ENCODE peak calls at places on chromosome X, in six cellular contexts. R is SJSA1, J is GM06990, M is aorta, E is left lung, O is Karpas-422. Q is an unnamed sample.

GRCh38 chrX:128754130-128754529 is 701.9 kb upstream of the ACTRT1 start:
- DNase-seq in R (no peak), J (no peak), M (no peak), E (no peak), O (no peak), Q (peak)

GRCh38 chrX:69229436-69229835 is 64.2 kb upstream of the PJA1 start:
- DNase-seq in R (no peak), J (no peak), M (no peak), E (no peak), O (no peak), Q (no peak)

GRCh38 chrX:80578518-80579105 is 158.4 kb downstream of the TENT5D start:
- DNase-seq in R (no peak), J (no peak), M (no peak), E (no peak), O (peak), Q (peak)

GRCh38 chrX:134538316-134538715 is 78.4 kb downstream of the HPRT1 start:
- DNase-seq in R (no peak), J (no peak), M (no peak), E (no peak), O (no peak), Q (no peak)

GRCh38 chrX:1903380-1903935 is 288.6 kb downstream of the ASMT start:
- DNase-seq in R (peak), J (no peak), M (no peak), E (no peak), O (no peak), Q (no peak)

GRCh38 chrX:68175569-68175968 is 257.7 kb downstream of the OPHN1 start:
- DNase-seq in R (peak), J (no peak), M (no peak), E (no peak), O (no peak), Q (no peak)

GRCh38 chrX:23980063-23980462 is 46.9 kb downstream of the KLHL15 start:
- DNase-seq in R (no peak), J (no peak), M (no peak), E (no peak), O (no peak), Q (no peak)

GRCh38 chrX:10482262-10482661 is 138.1 kb downstream of the MID1 start:
- DNase-seq in R (no peak), J (no peak), M (no peak), E (no peak), O (no peak), Q (no peak)

GRCh38 chrX:39721570-39722279 is 376.0 kb downstream of the BCOR start:
- DNase-seq in R (no peak), J (no peak), M (no peak), E (no peak), O (no peak), Q (no peak)

GRCh38 chrX:134692233-134692632 is 34.0 kb upstream of the PLAC1 start:
- DNase-seq in R (no peak), J (no peak), M (peak), E (no peak), O (no peak), Q (no peak)

GRCh38 chrX:23364416-23364815 is 29.8 kb downstream of the PTCHD1 start:
- DNase-seq in R (no peak), J (no peak), M (no peak), E (no peak), O (no peak), Q (no peak)

GRCh38 chrX:15816886-15817285 is 26.6 kb downstream of the ZRSR2 start:
- DNase-seq in R (peak), J (no peak), M (no peak), E (no peak), O (no peak), Q (peak)

GRCh38 chrX:71224969-71225368 is 1.9 kb downstream of the GJB1 start:
- DNase-seq in R (no peak), J (no peak), M (no peak), E (no peak), O (no peak), Q (no peak)

GRCh38 chrX:37423864-37424569 is 74.9 kb downstream of the PRRG1 start:
- DNase-seq in R (no peak), J (no peak), M (no peak), E (no peak), O (no peak), Q (peak)

GRCh38 chrX:87805829-87806490 is 288.4 kb downstream of the KLHL4 start:
- DNase-seq in R (no peak), J (no peak), M (no peak), E (no peak), O (no peak), Q (peak)

GRCh38 chrX:116435597-116435996 is 809 bp upstream of the SLC6A14 start:
- DNase-seq in R (no peak), J (no peak), M (no peak), E (no peak), O (no peak), Q (no peak)

GRCh38 chrX:79369871-79370270 is 2.7 kb upstream of the ITM2A start:
- DNase-seq in R (no peak), J (no peak), M (no peak), E (no peak), O (no peak), Q (no peak)
- H3K4me3 ChIP-seq in R (no peak), J (no peak), M (no peak), E (no peak), O (no peak), Q (no peak)

DNA sequence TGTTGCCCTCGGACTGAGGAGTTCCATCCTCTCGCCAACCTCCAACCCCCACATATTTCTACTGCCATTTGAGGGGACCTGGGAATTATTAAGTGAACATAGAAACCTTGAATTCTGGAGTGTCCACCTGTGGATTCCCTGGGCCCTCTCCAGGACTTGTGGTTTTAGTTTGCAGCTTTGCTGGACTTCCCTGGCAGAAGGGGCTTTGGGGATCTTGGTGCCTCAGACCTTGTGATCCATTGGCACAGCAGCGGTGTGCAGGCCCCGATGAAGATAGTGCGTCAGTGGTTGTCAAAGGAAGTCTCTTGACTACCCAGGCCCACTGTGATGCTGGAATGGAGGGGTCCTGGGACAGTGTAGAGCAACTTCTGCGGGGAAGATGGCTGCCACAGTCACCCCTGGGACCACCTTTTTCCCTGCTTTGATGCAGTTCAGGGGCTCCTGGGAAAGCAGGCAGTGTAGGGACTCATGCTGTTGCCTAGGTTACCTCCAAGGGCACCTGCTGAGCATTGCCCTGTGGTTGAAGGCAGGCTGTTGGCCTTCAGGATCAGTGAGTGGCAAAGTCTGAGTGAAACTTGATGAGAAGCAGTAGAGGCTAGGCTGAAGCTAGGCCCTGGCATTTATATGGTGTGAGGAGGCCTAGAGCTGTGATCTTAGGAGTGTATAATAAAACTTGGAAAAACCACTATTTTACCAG is 2.1 kb downstream of the SLC16A2 start:
- DNase-seq in R (no peak), J (no peak), M (no peak), E (no peak), O (no peak), Q (no peak)
- H3K4me3 ChIP-seq in R (no peak), J (no peak), M (no peak), E (no peak), O (no peak), Q (no peak)

GRCh38 chrX:110082156-110082555 is 79.2 kb downstream of the TMEM164 start:
- DNase-seq in R (peak), J (no peak), M (no peak), E (no peak), O (no peak), Q (no peak)

GRCh38 chrX:110087485-110088356 is 84.8 kb downstream of the TMEM164 start:
- DNase-seq in R (peak), J (no peak), M (no peak), E (peak), O (no peak), Q (peak)

GRCh38 chrX:110086162-110086915 is 83.4 kb downstream of the TMEM164 start:
- DNase-seq in R (peak), J (no peak), M (no peak), E (no peak), O (no peak), Q (no peak)

GRCh38 chrX:110089656-110090404 is 86.9 kb downstream of the TMEM164 start:
- DNase-seq in R (no peak), J (no peak), M (no peak), E (no peak), O (peak), Q (no peak)

DNA sequence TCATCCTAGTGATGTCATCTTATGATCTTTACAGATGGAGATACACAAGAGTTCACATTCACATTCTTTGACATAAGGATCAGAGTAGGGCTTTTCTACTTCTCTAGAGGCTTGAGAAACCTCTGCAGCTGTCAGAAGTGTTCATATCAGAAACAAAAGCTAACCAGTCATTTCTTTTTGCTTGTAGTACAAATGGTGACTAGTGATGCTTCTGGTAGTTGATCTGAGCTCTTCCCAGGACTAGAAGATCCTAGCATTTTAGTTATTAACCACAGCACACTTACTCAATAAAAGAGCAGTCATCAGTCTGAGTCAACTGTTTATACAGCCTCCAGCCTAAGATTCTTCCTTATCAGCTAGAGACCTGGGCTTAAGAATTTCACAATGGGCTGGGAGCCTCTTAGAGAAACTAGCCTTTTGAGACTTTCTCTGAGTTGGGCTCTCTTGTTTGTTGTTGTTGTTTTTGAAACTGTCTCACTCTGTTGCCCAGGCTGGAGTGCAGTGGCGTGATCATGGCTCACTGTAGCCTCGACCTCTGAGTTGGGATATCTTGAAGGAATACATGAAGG is 84.1 kb downstream of the TMEM164 start:
- DNase-seq in R (peak), J (no peak), M (no peak), E (no peak), O (no peak), Q (peak)
- H3K4me3 ChIP-seq in R (no peak), J (no peak), M (no peak), E (no peak), O (no peak), Q (no peak)

GRCh38 chrX:101932249-101932570 is 383 bp upstream of the ZMAT1 start:
- DNase-seq in R (no peak), J (no peak), M (no peak), E (no peak), O (no peak), Q (no peak)
- H3K4me3 ChIP-seq in R (no peak), J (peak), M (no peak), E (no peak), O (no peak), Q (no peak)

GRCh38 chrX:154458954-154459829 is 1.1 kb downstream of the PLXNA3 start:
- DNase-seq in R (no peak), J (no peak), M (peak), E (no peak), O (no peak), Q (peak)
- H3K4me3 ChIP-seq in R (no peak), J (peak), M (peak), E (peak), O (peak), Q (peak)

GRCh38 chrX:130174051-130174704 is 2.4 kb downstream of the RAB33A start:
- DNase-seq in R (peak), J (no peak), M (peak), E (no peak), O (no peak), Q (no peak)

GRCh38 chrX:130171446-130172126 is at the start of gene RAB33A:
- DNase-seq in R (no peak), J (peak), M (peak), E (no peak), O (peak), Q (no peak)

GRCh38 chrX:130172127-130172834 is 519 bp downstream of the RAB33A start:
- DNase-seq in R (no peak), J (no peak), M (no peak), E (no peak), O (no peak), Q (no peak)

GRCh38 chrX:130174937-130175336 is 3.2 kb downstream of the RAB33A start:
- DNase-seq in R (no peak), J (no peak), M (no peak), E (no peak), O (no peak), Q (no peak)

DNA sequence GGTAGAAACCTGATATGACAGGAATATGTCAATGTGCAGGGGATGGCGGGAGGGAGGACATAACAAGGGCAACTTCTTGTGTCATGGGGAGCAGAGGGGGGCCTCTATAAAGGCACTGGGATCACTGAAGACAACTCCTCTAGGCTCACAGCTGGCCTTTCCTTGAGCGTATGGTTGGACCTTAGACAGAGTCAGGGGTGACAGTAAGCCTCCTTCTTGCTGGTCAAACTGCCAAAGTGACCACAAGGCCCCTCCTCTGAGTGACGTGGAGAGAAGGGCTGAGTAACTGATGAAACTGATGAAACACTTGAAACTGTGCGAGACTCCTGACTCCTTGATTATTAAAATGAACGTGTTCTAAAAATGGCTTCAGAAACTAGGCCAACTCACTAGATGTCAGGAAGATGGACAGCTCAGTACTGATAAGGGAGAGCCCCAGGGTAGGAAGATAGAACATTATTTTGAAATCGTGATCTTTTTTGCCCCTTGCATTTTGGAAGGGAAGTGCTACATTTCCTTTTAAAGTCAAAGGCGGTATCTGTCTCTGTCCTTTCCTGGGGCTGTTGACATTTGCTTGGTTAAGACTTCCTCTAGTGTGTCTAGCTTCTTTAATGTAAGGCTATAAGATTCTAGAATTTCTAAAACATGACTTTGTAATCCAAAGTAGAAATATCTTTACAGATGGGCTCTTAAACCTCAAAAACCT is 1.6 kb downstream of the RAB33A start:
- DNase-seq in R (peak), J (no peak), M (peak), E (peak), O (no peak), Q (no peak)
- H3K4me3 ChIP-seq in R (no peak), J (peak), M (no peak), E (no peak), O (peak), Q (no peak)

GRCh38 chrX:13029831-13030771 is 14.3 kb downstream of the FAM9C start:
- DNase-seq in R (peak), J (no peak), M (no peak), E (no peak), O (peak), Q (peak)

GRCh38 chrX:13028871-13029336 is 15.5 kb downstream of the FAM9C start:
- DNase-seq in R (no peak), J (no peak), M (no peak), E (no peak), O (peak), Q (peak)

GRCh38 chrX:13026877-13027652 is 17.4 kb downstream of the FAM9C start:
- DNase-seq in R (no peak), J (no peak), M (no peak), E (no peak), O (peak), Q (no peak)

GRCh38 chrX:13033193-13033592 is 11.2 kb downstream of the FAM9C start:
- DNase-seq in R (no peak), J (no peak), M (no peak), E (no peak), O (no peak), Q (no peak)

GRCh38 chrX:13029341-13029740 is 15.1 kb downstream of the FAM9C start:
- DNase-seq in R (peak), J (no peak), M (peak), E (peak), O (no peak), Q (peak)
- H3K4me3 ChIP-seq in R (no peak), J (no peak), M (no peak), E (no peak), O (no peak), Q (no peak)